ENCODE peak calls at places on chromosomes 4 and X, in four cellular contexts. H is GM12865, K is hepatocyte, U is keratinocyte. C is an unnamed sample.

GRCh38 chr4:72110886-72111285 is 79.1 kb downstream of the NPFFR2 start:
- DNase-seq in K (no peak), H (no peak), U (no peak), C (no peak)

GRCh38 chr4:27189683-27190082 is 329.0 kb downstream of the STIM2 start:
- DNase-seq in K (no peak), H (no peak), U (no peak), C (no peak)

GRCh38 chr4:99506781-99507180 is 4.0 kb upstream of the C4orf17 start:
- DNase-seq in H (no peak), K (peak), U (no peak), C (no peak)

GRCh38 chr4:153393397-153393796 is 48.9 kb downstream of the MND1 start:
- DNase-seq in H (no peak), K (peak), U (no peak), C (peak)

GRCh38 chr4:101158136-101158485 is 189.2 kb downstream of the PPP3CA start:
- DNase-seq in H (no peak), K (no peak), U (no peak), C (peak)

GRCh38 chr4:183808102-183808466 is 97.0 kb upstream of the STOX2 start:
- DNase-seq in U (no peak), K (no peak), H (no peak), C (no peak)

GRCh38 chrX:97026406-97026805 is 142.7 kb downstream of the RPA4 start:
- DNase-seq in K (peak), H (no peak), U (no peak), C (peak)

GRCh38 chr4:100591156-100591876 is 73.5 kb upstream of the EMCN start:
- DNase-seq in K (no peak), U (no peak), H (no peak), C (no peak)

GRCh38 chrX:35166023-35166422 is 223.4 kb downstream of the FAM47B start:
- DNase-seq in H (no peak), U (no peak), K (no peak), C (no peak)

GRCh38 chr4:185902654-185903053 is 90.7 kb upstream of the SORBS2 start:
- DNase-seq in H (no peak), K (no peak), U (no peak), C (no peak)

GRCh38 chr4:30770049-30770549 is 49.9 kb downstream of the PCDH7 start:
- DNase-seq in U (peak), H (no peak), K (no peak), C (no peak)

GRCh38 chrX:155056877-155057792 is 13.8 kb downstream of the CMC4 start:
- DNase-seq in H (peak), U (peak), K (peak), C (peak)

GRCh38 chr4:87481342-87481741 is 47.8 kb downstream of the SPARCL1 start:
- DNase-seq in H (no peak), K (no peak), U (no peak), C (no peak)

GRCh38 chr4:128454281-128455075 is 166.9 kb upstream of the PGRMC2 start:
- DNase-seq in K (peak), H (peak), U (peak), C (peak)

GRCh38 chr4:156168288-156168687 is 214.6 kb upstream of the CTSO start:
- DNase-seq in H (no peak), K (no peak), U (no peak), C (no peak)

GRCh38 chr4:1323635-1324442 is 23.2 kb upstream of the UVSSA start:
- DNase-seq in K (no peak), H (no peak), U (peak), C (peak)

GRCh38 chrX:150507251-150507856 is 61.1 kb upstream of the MTM1 start:
- DNase-seq in K (no peak), H (no peak), U (no peak), C (no peak)

GRCh38 chrX:67544281-67544680 is 460 bp downstream of the AR start:
- DNase-seq in H (no peak), U (no peak), K (peak), C (no peak)

GRCh38 chr4:70759126-70759525 is 37.4 kb downstream of the RUFY3 start:
- DNase-seq in H (no peak), K (no peak), U (no peak), C (peak)

GRCh38 chrX:137215467-137215866 is 181.7 kb upstream of the GPR101 start:
- DNase-seq in K (no peak), H (no peak), U (no peak), C (no peak)

GRCh38 chrX:132967049-132967448 is 8.6 kb upstream of the HS6ST2 start:
- DNase-seq in U (no peak), H (no peak), K (no peak), C (no peak)

GRCh38 chr4:1759818-1760223 is 33.3 kb upstream of the FGFR3 start:
- DNase-seq in U (no peak), K (no peak), H (no peak), C (no peak)

GRCh38 chr4:65007841-65008439 is 598.7 kb upstream of the TECRL start:
- DNase-seq in K (peak), U (no peak), H (peak), C (peak)

GRCh38 chrX:126770179-126770578 is 49.4 kb upstream of the PRR32 start:
- DNase-seq in U (no peak), H (peak), K (peak), C (no peak)

GRCh38 chrX:104270212-104270611 is 15.5 kb upstream of the ESX1 start:
- DNase-seq in K (no peak), H (no peak), U (no peak), C (no peak)

GRCh38 chr4:19047481-19047880 is 1025.9 kb upstream of the LCORL start:
- DNase-seq in H (no peak), K (no peak), U (no peak), C (peak)

GRCh38 chr4:13912966-13913365 is 285.4 kb upstream of the BOD1L1 start:
- DNase-seq in U (no peak), H (no peak), K (no peak), C (no peak)

GRCh38 chr4:96729641-96730040 is 889.7 kb downstream of the PDHA2 start:
- DNase-seq in K (no peak), U (no peak), H (no peak), C (no peak)

GRCh38 chr4:38344929-38345328 is 319.1 kb upstream of the KLF3 start:
- DNase-seq in U (no peak), K (no peak), H (no peak), C (no peak)

DNA sequence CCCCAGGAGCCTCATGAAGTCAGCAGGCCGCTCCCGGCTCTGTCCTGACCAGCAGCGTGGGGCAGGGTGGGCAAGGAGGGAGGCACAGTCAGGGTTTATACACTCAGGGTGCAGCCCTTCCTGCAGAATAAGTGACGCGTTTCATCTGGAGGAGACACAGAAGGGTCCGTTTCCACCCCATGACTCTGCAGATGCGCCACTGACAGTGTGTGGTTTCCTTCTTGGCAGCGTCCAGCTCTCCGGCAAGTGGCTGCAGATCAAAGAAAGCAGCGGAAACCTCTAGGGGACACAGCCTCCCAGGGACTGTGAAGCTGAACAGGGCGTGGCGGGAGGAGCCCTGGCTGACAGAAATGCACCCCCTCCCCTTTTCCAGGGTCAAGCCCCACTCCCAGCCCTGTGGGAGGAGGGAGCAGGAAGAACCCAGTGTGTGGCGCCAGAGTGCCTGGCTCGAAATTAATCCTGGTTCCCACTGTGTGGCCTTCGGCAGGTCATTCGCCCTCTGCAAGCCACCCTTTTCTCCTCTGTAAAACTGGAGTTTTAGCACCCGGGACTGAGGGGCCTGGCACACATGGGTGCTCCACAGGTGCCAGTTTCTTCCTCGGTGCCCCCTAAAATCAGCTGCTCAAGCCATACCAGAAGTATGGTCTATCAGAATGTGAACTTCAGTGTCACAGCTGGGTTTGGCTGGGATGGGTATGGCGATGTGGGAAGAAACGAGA is 17.3 kb upstream of the TBC1D14 start:
- DNase-seq in U (no peak), K (peak), H (no peak), C (peak)
- TF ChIP-seq CTCF in U (peak), K (peak), H (no peak), C (peak)

GRCh38 chr4:109675843-109676242 is 27.4 kb downstream of the CASP6 start:
- DNase-seq in H (no peak), K (no peak), U (no peak), C (no peak)

GRCh38 chr4:109672173-109672572 is 31.1 kb downstream of the CASP6 start:
- DNase-seq in U (no peak), K (no peak), H (no peak), C (no peak)

GRCh38 chr4:109673303-109673702 is 29.9 kb downstream of the CASP6 start:
- DNase-seq in U (no peak), H (no peak), K (no peak), C (no peak)

GRCh38 chr4:109675181-109675580 is 28.1 kb downstream of the CASP6 start:
- DNase-seq in H (peak), U (no peak), K (no peak), C (no peak)

DNA sequence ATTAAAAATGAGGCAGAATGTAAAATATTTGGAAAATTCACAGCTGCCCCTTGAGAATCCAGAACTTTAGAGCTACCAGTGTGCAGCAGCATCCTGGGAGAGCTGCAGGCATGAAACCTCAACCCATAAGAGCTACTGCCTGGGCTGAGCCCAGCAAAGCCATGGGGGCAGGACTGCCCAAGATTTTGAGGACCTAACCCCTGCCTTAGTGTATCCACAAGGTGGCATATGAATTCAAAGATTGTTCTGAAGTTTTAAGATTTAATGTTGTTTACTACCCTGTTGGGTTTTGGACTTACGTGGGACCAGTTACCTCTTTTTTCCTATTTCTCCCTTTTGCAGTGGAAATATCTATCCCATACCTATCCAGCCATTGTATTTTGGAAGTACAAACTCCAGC is 26.4 kb downstream of the CASP6 start:
- DNase-seq in K (no peak), H (no peak), U (no peak), C (no peak)
- TF ChIP-seq CTCF in K (no peak), H (no peak), U (no peak), C (peak)

DNA sequence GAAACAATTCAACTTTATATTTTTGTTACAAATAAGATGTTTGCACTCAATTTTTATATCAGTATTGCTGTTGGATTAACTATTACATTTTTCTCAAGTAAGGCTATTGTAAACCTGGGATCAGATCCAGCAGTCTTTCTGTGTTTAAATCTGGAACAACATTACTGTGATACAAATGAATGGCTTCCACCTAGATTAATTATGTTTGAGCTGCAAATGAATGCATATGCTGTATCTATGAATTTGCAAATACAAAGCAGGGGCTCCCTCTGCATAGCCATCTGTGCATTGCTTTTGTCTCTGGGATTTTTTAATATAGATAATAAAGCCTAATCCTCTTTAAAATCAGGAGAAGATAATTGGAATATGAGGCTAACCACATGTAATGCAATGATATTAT is 69.8 kb upstream of the NEIL3 start:
- DNase-seq in K (no peak), U (no peak), H (no peak), C (no peak)
- TF ChIP-seq CTCF in K (no peak), U (no peak), H (no peak), C (no peak)

DNA sequence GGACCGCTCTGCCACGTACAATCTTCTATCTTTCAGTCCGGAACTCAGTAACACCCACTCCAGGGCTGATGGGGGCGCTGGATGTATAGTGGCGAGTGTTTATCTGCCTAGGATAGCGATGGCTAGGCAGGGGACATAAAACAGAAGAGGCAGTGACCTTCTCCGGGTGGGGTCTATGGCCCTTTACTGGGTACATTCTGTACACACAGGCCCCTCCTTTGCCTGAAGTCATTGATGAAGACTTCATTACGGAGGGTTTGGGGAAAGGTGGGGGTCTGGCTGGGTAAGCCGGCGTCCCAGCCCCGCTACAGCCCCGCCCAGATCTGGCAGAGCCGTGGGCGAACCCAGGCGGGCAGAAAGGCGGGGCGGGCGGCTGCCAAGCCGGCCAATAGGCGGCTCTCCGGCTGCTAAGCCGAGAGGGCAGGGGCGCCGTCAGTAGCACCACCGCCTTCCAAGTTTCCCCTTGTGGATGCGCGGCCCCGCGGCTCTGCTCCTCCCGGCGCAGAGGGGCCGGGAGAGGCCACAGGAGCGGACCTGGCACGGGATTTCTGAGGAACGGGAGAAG is at the start of gene CHST7:
- DNase-seq in H (peak), U (no peak), K (peak), C (peak)
- TF ChIP-seq CTCF in H (peak), U (no peak), K (peak), C (peak)

DNA sequence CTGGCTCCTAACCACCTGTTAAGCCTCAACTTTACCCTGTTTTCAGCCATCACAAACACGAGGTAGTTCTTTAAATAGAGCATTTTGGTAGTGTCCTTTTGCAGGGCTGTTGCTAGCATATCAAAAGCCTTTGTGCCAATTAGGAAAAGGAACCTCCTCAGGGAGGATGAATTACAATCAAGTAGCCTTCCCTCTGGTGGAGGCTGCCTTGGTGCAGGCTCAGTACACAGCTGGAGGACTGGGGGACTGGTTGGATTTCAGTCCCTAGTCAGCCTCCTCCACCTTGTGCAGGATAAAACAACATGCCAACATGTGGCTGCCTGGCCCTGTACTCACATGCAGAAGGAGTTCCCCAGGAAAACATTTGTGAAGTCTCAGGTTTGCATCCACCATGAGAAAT is 53.1 kb downstream of the RASGEF1B start:
- DNase-seq in U (no peak), H (no peak), K (no peak), C (no peak)
- TF ChIP-seq CTCF in U (no peak), H (no peak), K (no peak), C (no peak)

GRCh38 chrX:51461053-51462050 is 35.0 kb downstream of the NUDT11 start:
- DNase-seq in U (no peak), H (peak), K (peak), C (no peak)

GRCh38 chrX:51456246-51456645 is 40.1 kb downstream of the NUDT11 start:
- DNase-seq in K (no peak), U (no peak), H (no peak), C (no peak)

GRCh38 chrX:51459125-51459524 is 37.3 kb downstream of the NUDT11 start:
- DNase-seq in H (peak), U (no peak), K (peak), C (peak)

DNA sequence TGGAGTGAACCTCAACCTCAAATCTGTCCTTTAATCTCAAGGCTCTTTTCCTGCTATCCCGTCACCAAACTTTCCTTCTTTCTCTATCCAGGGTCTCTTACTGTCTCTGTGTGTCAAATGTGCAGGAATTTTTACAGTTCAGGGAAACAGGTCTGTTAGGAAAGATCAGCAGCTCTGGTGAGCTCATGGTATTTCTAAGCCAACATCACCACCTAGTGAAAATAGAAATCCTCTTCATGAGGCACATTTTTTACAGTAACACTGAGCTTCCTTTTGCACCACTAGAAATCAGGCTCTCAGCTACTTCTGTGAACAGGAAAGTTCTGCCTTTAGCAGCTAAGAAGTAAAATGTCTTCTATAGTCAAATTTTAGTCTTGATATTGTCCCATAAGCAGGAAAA is 39.6 kb downstream of the NUDT11 start:
- DNase-seq in U (no peak), H (no peak), K (peak), C (no peak)
- TF ChIP-seq CTCF in U (no peak), H (no peak), K (peak), C (no peak)

GRCh38 chr4:2950221-2950989 is 12.8 kb downstream of the NOP14 start:
- DNase-seq in K (no peak), U (no peak), H (no peak), C (no peak)

GRCh38 chr4:2958446-2958845 is 4.8 kb downstream of the NOP14 start:
- DNase-seq in K (no peak), U (no peak), H (no peak), C (no peak)

GRCh38 chr4:2953496-2953895 is 9.7 kb downstream of the NOP14 start:
- DNase-seq in U (no peak), K (no peak), H (no peak), C (no peak)

GRCh38 chr4:2949782-2950125 is 13.5 kb downstream of the NOP14 start:
- DNase-seq in H (no peak), U (no peak), K (no peak), C (no peak)

DNA sequence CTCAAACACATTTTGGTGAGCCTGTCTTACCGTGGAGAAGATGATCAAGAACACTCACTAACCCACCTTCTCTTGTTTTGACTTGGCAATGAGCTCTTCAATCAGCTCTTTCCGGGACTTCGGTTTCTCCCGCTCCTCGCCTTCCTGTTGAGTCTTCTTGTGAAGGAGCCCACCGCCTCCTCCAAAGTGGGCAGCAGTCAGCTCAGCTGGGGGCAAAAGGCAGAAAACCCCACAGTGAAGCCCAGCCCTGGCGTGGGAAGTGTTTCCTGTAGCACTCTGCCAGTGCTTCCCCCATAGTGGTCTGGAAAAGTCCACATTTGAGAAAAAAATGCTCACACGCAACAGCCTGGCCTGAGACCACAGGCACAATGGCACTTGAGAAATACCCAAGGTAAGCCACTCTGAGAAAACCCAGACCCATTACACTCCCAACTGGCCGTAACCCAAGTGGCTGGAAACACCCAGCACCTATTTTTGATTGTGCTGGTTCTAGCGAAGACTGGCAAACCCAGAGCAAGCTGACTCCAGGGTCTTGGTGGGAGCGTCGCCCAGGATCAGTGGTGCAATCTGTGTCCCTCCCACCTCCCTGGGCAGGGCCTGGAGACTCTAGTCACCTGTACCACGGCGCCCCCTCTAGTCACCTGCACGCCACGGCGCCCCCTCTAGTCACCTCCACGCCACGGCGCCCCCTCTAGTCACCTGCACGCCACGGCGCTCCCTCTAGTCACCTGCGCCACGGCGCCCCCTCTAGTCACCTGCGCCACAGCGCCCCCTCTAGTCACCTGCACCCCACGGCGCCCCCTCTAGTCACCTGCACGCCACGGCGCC is 8.6 kb downstream of the NOP14 start:
- DNase-seq in U (no peak), K (no peak), H (peak), C (no peak)
- TF ChIP-seq CTCF in U (peak), K (peak), H (peak), C (no peak)

GRCh38 chr4:24988776-24989175 is 42.0 kb downstream of the LGI2 start:
- DNase-seq in K (peak), U (no peak), H (no peak), C (peak)
- TF ChIP-seq CTCF in K (peak), U (peak), H (peak), C (peak)